ENCODE peak calls at places on chromosome 4, in seven cellular contexts. B is HTR-8/SVneo, D is lung microvascular endothelial cell, P is EL, N is left ventricle myocardium superior, S is RPMI7951, L is MCF 10A. Q is an unnamed sample.

GRCh38 chr4:188030401-188030800 is 34.8 kb downstream of the ZFP42 start:
- DNase-seq in S (no peak), D (no peak), P (no peak), L (no peak), B (no peak), N (no peak), Q (no peak)

GRCh38 chr4:166655705-166656104 is 578.6 kb downstream of the SPOCK3 start:
- DNase-seq in N (no peak), D (no peak), P (no peak), S (no peak), B (no peak), L (no peak), Q (no peak)

GRCh38 chr4:177005801-177006230 is 213.1 kb upstream of the VEGFC start:
- DNase-seq in S (peak), L (peak), N (no peak), P (peak), D (peak), B (no peak), Q (peak)

GRCh38 chr4:69689530-69690111 is 36.6 kb upstream of the UGT2A1 start:
- DNase-seq in L (peak), B (no peak), D (peak), N (no peak), P (peak), S (peak), Q (no peak)

GRCh38 chr4:37389967-37390580 is 145.5 kb downstream of the NWD2 start:
- DNase-seq in S (peak), D (peak), L (peak), P (peak), B (peak), N (no peak), Q (peak)

GRCh38 chr4:93199492-93199891 is 629.1 kb upstream of the ATOH1 start:
- DNase-seq in N (no peak), D (peak), B (peak), L (peak), P (peak), S (peak), Q (no peak)

GRCh38 chr4:89249716-89250361 is 57.8 kb downstream of the GPRIN3 start:
- DNase-seq in P (no peak), L (no peak), D (no peak), S (no peak), B (no peak), N (no peak), Q (no peak)

GRCh38 chr4:152014280-152014679 is 253.5 kb upstream of the GATB start:
- DNase-seq in P (no peak), N (no peak), B (no peak), S (no peak), L (no peak), D (no peak), Q (no peak)

GRCh38 chr4:1383728-1384591 is 22.3 kb downstream of the NKX1-1 start:
- DNase-seq in D (no peak), S (no peak), P (no peak), N (peak), L (no peak), B (no peak), Q (no peak)

GRCh38 chr4:145390566-145390965 is 91.1 kb upstream of the SMAD1 start:
- DNase-seq in D (no peak), L (no peak), N (no peak), P (no peak), B (no peak), S (no peak), Q (no peak)

GRCh38 chr4:109701566-109702399 is 1.5 kb downstream of the CASP6 start:
- DNase-seq in P (peak), D (peak), L (peak), B (no peak), S (no peak), N (no peak), Q (no peak)

GRCh38 chr4:140186651-140187315 is 32.8 kb upstream of the MAML3 start:
- DNase-seq in S (peak), P (peak), L (peak), D (peak), N (no peak), B (peak), Q (peak)

GRCh38 chr4:78876568-78877320 is 62.5 kb downstream of the PAQR3 start:
- DNase-seq in P (peak), N (no peak), S (no peak), B (no peak), D (no peak), L (peak), Q (no peak)

GRCh38 chr4:1309261-1310010 is 19.7 kb downstream of the MAEA start:
- DNase-seq in D (peak), S (peak), P (peak), B (peak), L (peak), N (peak), Q (peak)

GRCh38 chr4:37970702-37971101 is 10.5 kb downstream of the PTTG2 start:
- DNase-seq in S (peak), L (peak), N (peak), P (peak), D (peak), B (no peak), Q (peak)

GRCh38 chr4:41728571-41728908 is 20.0 kb downstream of the PHOX2B start:
- DNase-seq in S (no peak), D (peak), N (no peak), L (peak), P (peak), B (no peak), Q (no peak)

GRCh38 chr4:8832130-8832930 is 39.3 kb downstream of the HMX1 start:
- DNase-seq in B (no peak), L (peak), N (no peak), P (no peak), S (peak), D (no peak), Q (no peak)

GRCh38 chr4:2837904-2838496 is 5.6 kb upstream of the ADD1 start:
- DNase-seq in L (no peak), P (peak), N (no peak), B (no peak), S (no peak), D (peak), Q (no peak)

Q was measured in NCI-H226.